ENCODE peak calls at places on chromosomes 12 and 14, in ten cellular contexts. R is BJ, T is NCI-H1694 treated with DMSO at 0.1 percent for 48 hours, U is lower leg skin, C is neuronal stem cell, M is cardiac muscle cell, X is HFF-Myc, A is NCI-H1092 treated with DMSO at 0.1 percent for 48 hours, B is memory B cell, Q is ACHN. L is an unnamed sample.

GRCh38 chr14:92093320-92093719 is 13.1 kb downstream of the ATXN3 start:
- DNase-seq in R (no peak), T (no peak), U (no peak), C (no peak), M (no peak), X (no peak), A (peak), B (no peak), Q (peak), L (no peak)

GRCh38 chr14:97931273-97931672 is 1134.1 kb downstream of the VRK1 start:
- DNase-seq in R (no peak), T (no peak), U (no peak), C (no peak), M (no peak), X (no peak), A (no peak), B (no peak), Q (no peak), L (no peak)

GRCh38 chr14:68626386-68626785 is 166.5 kb downstream of the ZFP36L1 start:
- DNase-seq in R (no peak), T (no peak), U (peak), C (no peak), M (no peak), X (no peak), A (no peak), B (no peak), Q (no peak), L (no peak)

GRCh38 chr12:10113085-10113484 is 14.3 kb upstream of the CLEC1A start:
- DNase-seq in R (peak), T (no peak), U (no peak), C (no peak), M (no peak), X (no peak), A (no peak), B (no peak), Q (no peak), L (no peak)

GRCh38 chr14:74620497-74620921 is 8.5 kb upstream of the LTBP2 start:
- DNase-seq in R (peak), T (no peak), U (no peak), C (no peak), M (no peak), X (peak), A (no peak), B (no peak), Q (peak), L (no peak)

GRCh38 chr14:79275367-79275655 is 936.0 kb downstream of the DIO2 start:
- DNase-seq in R (no peak), T (peak), U (no peak), C (no peak), M (no peak), X (no peak), A (no peak), B (no peak), Q (no peak), L (no peak)

GRCh38 chr12:132285991-132286681 is 43.3 kb downstream of the GALNT9 start:
- DNase-seq in R (no peak), T (no peak), U (no peak), C (no peak), M (peak), X (peak), A (no peak), B (no peak), Q (peak), L (peak)

GRCh38 chr12:99119943-99120342 is 474.9 kb downstream of the APAF1 start:
- DNase-seq in R (no peak), T (no peak), U (no peak), C (no peak), M (no peak), X (no peak), A (no peak), B (no peak), Q (no peak), L (no peak)

GRCh38 chr12:71299541-71300376 is 139.8 kb upstream of the LGR5 start:
- DNase-seq in R (no peak), T (no peak), U (no peak), C (no peak), M (no peak), X (no peak), A (no peak), B (no peak), Q (peak), L (no peak)

GRCh38 chr14:23512156-23512555 is 39.4 kb downstream of the ZFHX2 start:
- DNase-seq in R (no peak), T (peak), U (no peak), C (no peak), M (no peak), X (no peak), A (peak), B (no peak), Q (no peak), L (peak)

GRCh38 chr12:50569876-50570275 is 65.1 kb downstream of the DIP2B start:
- DNase-seq in R (no peak), T (no peak), U (no peak), C (no peak), M (no peak), X (no peak), A (no peak), B (no peak), Q (no peak), L (peak)

GRCh38 chr12:67559751-67560150 is 88.8 kb upstream of the DYRK2 start:
- DNase-seq in R (no peak), T (no peak), U (no peak), C (no peak), M (peak), X (no peak), A (no peak), B (no peak), Q (no peak), L (no peak)

GRCh38 chr14:84792722-84793410 is 737.1 kb upstream of the FLRT2 start:
- DNase-seq in R (no peak), T (no peak), U (no peak), C (no peak), M (no peak), X (no peak), A (no peak), B (no peak), Q (no peak), L (no peak)

GRCh38 chr14:66039495-66039894 is 446.7 kb upstream of the CCDC196 start:
- DNase-seq in R (no peak), T (no peak), U (no peak), C (no peak), M (no peak), X (no peak), A (no peak), B (no peak), Q (no peak), L (no peak)

GRCh38 chr14:64060648-64061096 is 207.9 kb downstream of the SYNE2 start:
- DNase-seq in R (no peak), T (no peak), U (peak), C (peak), M (peak), X (peak), A (no peak), B (no peak), Q (peak), L (no peak)

GRCh38 chr12:54991161-54991991 is 6.8 kb upstream of the TESPA1 start:
- DNase-seq in R (no peak), T (no peak), U (no peak), C (no peak), M (no peak), X (no peak), A (no peak), B (peak), Q (no peak), L (no peak)

GRCh38 chr14:39265741-39266588 is 32.2 kb downstream of the MIA2 start:
- DNase-seq in R (no peak), T (no peak), U (no peak), C (no peak), M (peak), X (no peak), A (peak), B (no peak), Q (peak), L (peak)

GRCh38 chr12:109951751-109952150 is 44.4 kb downstream of the GIT2 start:
- DNase-seq in R (no peak), T (no peak), U (no peak), C (no peak), M (peak), X (no peak), A (peak), B (no peak), Q (peak), L (no peak)

GRCh38 chr12:116276433-116277216 is 868 bp downstream of the MED13L start:
- DNase-seq in R (no peak), T (peak), U (peak), C (peak), M (peak), X (no peak), A (peak), B (peak), Q (peak), L (peak)

GRCh38 chr12:123533672-123534643 is at the start of gene RILPL1:
- DNase-seq in R (no peak), T (peak), U (peak), C (peak), M (peak), X (no peak), A (no peak), B (peak), Q (peak), L (peak)

GRCh38 chr14:76917158-76917596 is 91.0 kb downstream of the LRRC74A start:
- DNase-seq in R (no peak), T (peak), U (no peak), C (peak), M (peak), X (no peak), A (peak), B (no peak), Q (peak), L (no peak)

GRCh38 chr14:42011221-42011620 is 404.5 kb downstream of the LRFN5 start:
- DNase-seq in R (no peak), T (no peak), U (no peak), C (no peak), M (no peak), X (no peak), A (no peak), B (no peak), Q (no peak), L (no peak)

GRCh38 chr12:40312982-40313576 is 88.3 kb downstream of the LRRK2 start:
- DNase-seq in R (no peak), T (peak), U (no peak), C (no peak), M (peak), X (no peak), A (no peak), B (no peak), Q (peak), L (no peak)

GRCh38 chr12:93943766-93944165 is 204.6 kb upstream of the PLXNC1 start:
- DNase-seq in R (no peak), T (no peak), U (peak), C (no peak), M (peak), X (no peak), A (no peak), B (no peak), Q (peak), L (no peak)

GRCh38 chr12:43291516-43291915 is 260.5 kb downstream of the ADAMTS20 start:
- DNase-seq in R (no peak), T (no peak), U (no peak), C (no peak), M (no peak), X (no peak), A (no peak), B (no peak), Q (no peak), L (no peak)

GRCh38 chr14:104936361-104937155 is 11.9 kb downstream of the PLD4 start:
- DNase-seq in R (no peak), T (no peak), U (no peak), C (no peak), M (no peak), X (no peak), A (no peak), B (no peak), Q (no peak), L (no peak)

GRCh38 chr12:26614217-26614616 is 218.8 kb downstream of the ITPR2 start:
- DNase-seq in R (no peak), T (peak), U (no peak), C (peak), M (peak), X (no peak), A (peak), B (peak), Q (peak), L (peak)

GRCh38 chr14:39091716-39092115 is 11.3 kb downstream of the SEC23A start:
- DNase-seq in R (no peak), T (no peak), U (no peak), C (no peak), M (no peak), X (no peak), A (no peak), B (no peak), Q (no peak), L (no peak)

GRCh38 chr14:83356080-83356479 is 1822.4 kb upstream of the SEL1L start:
- DNase-seq in R (no peak), T (no peak), U (no peak), C (no peak), M (no peak), X (no peak), A (no peak), B (no peak), Q (no peak), L (no peak)

GRCh38 chr14:91119556-91120311 is 5.9 kb downstream of the DGLUCY start:
- DNase-seq in R (peak), T (no peak), U (no peak), C (no peak), M (no peak), X (no peak), A (no peak), B (no peak), Q (peak), L (no peak)

GRCh38 chr14:32453857-32454810 is 125.0 kb downstream of the AKAP6 start:
- DNase-seq in R (peak), T (no peak), U (no peak), C (no peak), M (no peak), X (no peak), A (no peak), B (no peak), Q (no peak), L (no peak)

GRCh38 chr14:57057803-57058202 is 210.9 kb downstream of the EXOC5 start:
- DNase-seq in R (no peak), T (peak), U (no peak), C (no peak), M (no peak), X (no peak), A (peak), B (no peak), Q (no peak), L (no peak)

GRCh38 chr12:1907652-1908611 is 10.5 kb downstream of the CACNA2D4 start:
- DNase-seq in R (no peak), T (no peak), U (no peak), C (no peak), M (no peak), X (no peak), A (no peak), B (peak), Q (no peak), L (no peak)

GRCh38 chr12:68673788-68674187 is 13.0 kb upstream of the NUP107 start:
- DNase-seq in R (no peak), T (no peak), U (no peak), C (no peak), M (no peak), X (no peak), A (no peak), B (no peak), Q (no peak), L (no peak)

GRCh38 chr12:54404061-54405004 is 14.7 kb downstream of the ITGA5 start:
- DNase-seq in R (no peak), T (no peak), U (no peak), C (peak), M (peak), X (no peak), A (peak), B (peak), Q (peak), L (peak)

GRCh38 chr14:34693228-34693939 is 21.0 kb downstream of the CFL2 start:
- DNase-seq in R (no peak), T (no peak), U (no peak), C (no peak), M (no peak), X (no peak), A (no peak), B (no peak), Q (peak), L (no peak)

GRCh38 chr14:95480109-95480886 is 36.2 kb downstream of the SYNE3 start:
- DNase-seq in R (no peak), T (no peak), U (peak), C (no peak), M (no peak), X (no peak), A (no peak), B (peak), Q (no peak), L (no peak)

GRCh38 chr12:91836264-91836663 is 309.4 kb downstream of the BTG1 start:
- DNase-seq in R (no peak), T (no peak), U (no peak), C (no peak), M (no peak), X (no peak), A (no peak), B (no peak), Q (no peak), L (no peak)